ENCODE peak calls at places on chromosome 6, in six cellular contexts. One of them, this sample, is unnamed.

GRCh38 chr6:44960898-44961297 is 367.2 kb upstream of the RUNX2 start:
- DNase-seq in mammary epithelial cell: peak; percentile 69
- DNase-seq in GM23248: peak; percentile 22
- DNase-seq in activated gamma-delta T cell treated with anti-CD3 and anti-CD28 coated beads, Interleukin-2, amount 50 U/mL, for 16 hours: no peak
- DNase-seq in NCI-H1048: no peak
- DNase-seq in NAMALWA: no peak
- DNase-seq in this sample: no peak

GRCh38 chr6:28597217-28597835 is 71.6 kb downstream of the GPX5 start:
- DNase-seq in mammary epithelial cell: peak; percentile 79
- DNase-seq in GM23248: peak; percentile 57
- DNase-seq in activated gamma-delta T cell treated with anti-CD3 and anti-CD28 coated beads, Interleukin-2, amount 50 U/mL, for 16 hours: no peak
- DNase-seq in NCI-H1048: no peak
- DNase-seq in NAMALWA: no peak
- DNase-seq in this sample: no peak

GRCh38 chr6:21438237-21438985 is 155.1 kb upstream of the SOX4 start:
- DNase-seq in mammary epithelial cell: peak; percentile 51
- DNase-seq in GM23248: no peak
- DNase-seq in activated gamma-delta T cell treated with anti-CD3 and anti-CD28 coated beads, Interleukin-2, amount 50 U/mL, for 16 hours: peak; percentile 7
- DNase-seq in NCI-H1048: no peak
- DNase-seq in NAMALWA: peak; percentile 73
- DNase-seq in this sample: no peak

GRCh38 chr6:2579241-2579761 is 171.4 kb downstream of the MYLK4 start:
- DNase-seq in mammary epithelial cell: no peak
- DNase-seq in GM23248: peak; percentile 69
- DNase-seq in activated gamma-delta T cell treated with anti-CD3 and anti-CD28 coated beads, Interleukin-2, amount 50 U/mL, for 16 hours: no peak
- DNase-seq in NCI-H1048: no peak
- DNase-seq in NAMALWA: no peak
- DNase-seq in this sample: no peak

GRCh38 chr6:106253731-106254130 is 71.8 kb downstream of the ATG5 start:
- DNase-seq in mammary epithelial cell: no peak
- DNase-seq in GM23248: peak; percentile 72
- DNase-seq in activated gamma-delta T cell treated with anti-CD3 and anti-CD28 coated beads, Interleukin-2, amount 50 U/mL, for 16 hours: no peak
- DNase-seq in NCI-H1048: no peak
- DNase-seq in NAMALWA: no peak
- DNase-seq in this sample: no peak

GRCh38 chr6:165091121-165091785 is 218.2 kb downstream of the C6orf118 start:
- DNase-seq in mammary epithelial cell: no peak
- DNase-seq in GM23248: peak; percentile 54
- DNase-seq in activated gamma-delta T cell treated with anti-CD3 and anti-CD28 coated beads, Interleukin-2, amount 50 U/mL, for 16 hours: no peak
- DNase-seq in NCI-H1048: no peak
- DNase-seq in NAMALWA: no peak
- DNase-seq in this sample: no peak

GRCh38 chr6:150567823-150568383 is 31.8 kb upstream of the PLEKHG1 start:
- DNase-seq in mammary epithelial cell: peak; percentile 48
- DNase-seq in GM23248: peak; percentile 32
- DNase-seq in activated gamma-delta T cell treated with anti-CD3 and anti-CD28 coated beads, Interleukin-2, amount 50 U/mL, for 16 hours: no peak
- DNase-seq in NCI-H1048: no peak
- DNase-seq in NAMALWA: no peak
- DNase-seq in this sample: no peak

GRCh38 chr6:121590941-121591340 is 155.5 kb downstream of the GJA1 start:
- DNase-seq in mammary epithelial cell: no peak
- DNase-seq in GM23248: no peak
- DNase-seq in activated gamma-delta T cell treated with anti-CD3 and anti-CD28 coated beads, Interleukin-2, amount 50 U/mL, for 16 hours: no peak
- DNase-seq in NCI-H1048: no peak
- DNase-seq in NAMALWA: no peak
- DNase-seq in this sample: no peak

GRCh38 chr6:114085206-114085605 is 114.3 kb upstream of the HDAC2 start:
- DNase-seq in mammary epithelial cell: no peak
- DNase-seq in GM23248: peak; percentile 61
- DNase-seq in activated gamma-delta T cell treated with anti-CD3 and anti-CD28 coated beads, Interleukin-2, amount 50 U/mL, for 16 hours: no peak
- DNase-seq in NCI-H1048: no peak
- DNase-seq in NAMALWA: no peak
- DNase-seq in this sample: no peak

GRCh38 chr6:2766767-2767314 is 1.6 kb downstream of the WRNIP1 start:
- DNase-seq in mammary epithelial cell: no peak
- DNase-seq in GM23248: peak; percentile 68
- DNase-seq in activated gamma-delta T cell treated with anti-CD3 and anti-CD28 coated beads, Interleukin-2, amount 50 U/mL, for 16 hours: no peak
- DNase-seq in NCI-H1048: no peak
- DNase-seq in NAMALWA: peak; percentile 7
- DNase-seq in this sample: no peak

GRCh38 chr6:158654498-158654897 is 4.6 kb downstream of the SYTL3 start:
- DNase-seq in mammary epithelial cell: peak; percentile 20
- DNase-seq in GM23248: peak; percentile 97
- DNase-seq in activated gamma-delta T cell treated with anti-CD3 and anti-CD28 coated beads, Interleukin-2, amount 50 U/mL, for 16 hours: no peak
- DNase-seq in NCI-H1048: no peak
- DNase-seq in NAMALWA: no peak
- DNase-seq in this sample: peak; percentile 49

GRCh38 chr6:39114395-39114706 is 635 bp downstream of the SAYSD1 start:
- DNase-seq in mammary epithelial cell: no peak
- DNase-seq in GM23248: no peak
- DNase-seq in activated gamma-delta T cell treated with anti-CD3 and anti-CD28 coated beads, Interleukin-2, amount 50 U/mL, for 16 hours: no peak
- DNase-seq in NCI-H1048: no peak
- DNase-seq in NAMALWA: no peak
- DNase-seq in this sample: no peak

GRCh38 chr6:145139451-145139850 is 595.9 kb downstream of the EPM2A start:
- DNase-seq in mammary epithelial cell: no peak
- DNase-seq in GM23248: peak; percentile 70
- DNase-seq in activated gamma-delta T cell treated with anti-CD3 and anti-CD28 coated beads, Interleukin-2, amount 50 U/mL, for 16 hours: no peak
- DNase-seq in NCI-H1048: no peak
- DNase-seq in NAMALWA: no peak
- DNase-seq in this sample: no peak

GRCh38 chr6:143158113-143158581 is 97.5 kb downstream of the AIG1 start:
- DNase-seq in mammary epithelial cell: peak; percentile 41
- DNase-seq in GM23248: peak; percentile 50
- DNase-seq in activated gamma-delta T cell treated with anti-CD3 and anti-CD28 coated beads, Interleukin-2, amount 50 U/mL, for 16 hours: no peak
- DNase-seq in NCI-H1048: no peak
- DNase-seq in NAMALWA: no peak
- DNase-seq in this sample: no peak

GRCh38 chr6:86937219-86938079 is at the start of gene HTR1E:
- DNase-seq in mammary epithelial cell: peak; percentile 23
- DNase-seq in GM23248: peak; percentile 48
- DNase-seq in activated gamma-delta T cell treated with anti-CD3 and anti-CD28 coated beads, Interleukin-2, amount 50 U/mL, for 16 hours: no peak
- DNase-seq in NCI-H1048: peak; percentile 34
- DNase-seq in NAMALWA: peak; percentile 55
- DNase-seq in this sample: no peak

GRCh38 chr6:71766796-71767195 is 119.6 kb upstream of the RIMS1 start:
- DNase-seq in mammary epithelial cell: no peak
- DNase-seq in GM23248: no peak
- DNase-seq in activated gamma-delta T cell treated with anti-CD3 and anti-CD28 coated beads, Interleukin-2, amount 50 U/mL, for 16 hours: no peak
- DNase-seq in NCI-H1048: no peak
- DNase-seq in NAMALWA: no peak
- DNase-seq in this sample: no peak

GRCh38 chr6:119985952-119986736 is 636.6 kb upstream of the MAN1A1 start:
- DNase-seq in mammary epithelial cell: peak; percentile 28
- DNase-seq in GM23248: no peak
- DNase-seq in activated gamma-delta T cell treated with anti-CD3 and anti-CD28 coated beads, Interleukin-2, amount 50 U/mL, for 16 hours: no peak
- DNase-seq in NCI-H1048: no peak
- DNase-seq in NAMALWA: no peak
- DNase-seq in this sample: no peak

GRCh38 chr6:21332077-21332476 is 261.5 kb upstream of the SOX4 start:
- DNase-seq in mammary epithelial cell: no peak
- DNase-seq in GM23248: no peak
- DNase-seq in activated gamma-delta T cell treated with anti-CD3 and anti-CD28 coated beads, Interleukin-2, amount 50 U/mL, for 16 hours: no peak
- DNase-seq in NCI-H1048: no peak
- DNase-seq in NAMALWA: no peak
- DNase-seq in this sample: no peak

GRCh38 chr6:75932067-75932466 is 140.4 kb downstream of the IMPG1 start:
- DNase-seq in mammary epithelial cell: no peak
- DNase-seq in GM23248: peak; percentile 20
- DNase-seq in activated gamma-delta T cell treated with anti-CD3 and anti-CD28 coated beads, Interleukin-2, amount 50 U/mL, for 16 hours: no peak
- DNase-seq in NCI-H1048: peak; percentile 44
- DNase-seq in NAMALWA: peak; percentile 52
- DNase-seq in this sample: no peak

GRCh38 chr6:41451515-41452163 is 94.5 kb upstream of the FOXP4 start:
- DNase-seq in mammary epithelial cell: no peak
- DNase-seq in GM23248: peak; percentile 83
- DNase-seq in activated gamma-delta T cell treated with anti-CD3 and anti-CD28 coated beads, Interleukin-2, amount 50 U/mL, for 16 hours: no peak
- DNase-seq in NCI-H1048: no peak
- DNase-seq in NAMALWA: no peak
- DNase-seq in this sample: no peak

GRCh38 chr6:61787998-61788397 is 498.0 kb downstream of the KHDRBS2 start:
- DNase-seq in mammary epithelial cell: no peak
- DNase-seq in GM23248: no peak
- DNase-seq in activated gamma-delta T cell treated with anti-CD3 and anti-CD28 coated beads, Interleukin-2, amount 50 U/mL, for 16 hours: no peak
- DNase-seq in NCI-H1048: no peak
- DNase-seq in NAMALWA: no peak
- DNase-seq in this sample: no peak

GRCh38 chr6:6994796-6995195 is 113.0 kb upstream of the RREB1 start:
- DNase-seq in mammary epithelial cell: no peak
- DNase-seq in GM23248: no peak
- DNase-seq in activated gamma-delta T cell treated with anti-CD3 and anti-CD28 coated beads, Interleukin-2, amount 50 U/mL, for 16 hours: no peak
- DNase-seq in NCI-H1048: no peak
- DNase-seq in NAMALWA: no peak
- DNase-seq in this sample: no peak

GRCh38 chr6:55405474-55406220 is 78.4 kb downstream of the GFRAL start:
- DNase-seq in mammary epithelial cell: no peak
- DNase-seq in GM23248: peak; percentile 54
- DNase-seq in activated gamma-delta T cell treated with anti-CD3 and anti-CD28 coated beads, Interleukin-2, amount 50 U/mL, for 16 hours: no peak
- DNase-seq in NCI-H1048: no peak
- DNase-seq in NAMALWA: no peak
- DNase-seq in this sample: no peak

GRCh38 chr6:170444056-170444505 is 109.0 kb downstream of the PSMB1 start:
- DNase-seq in mammary epithelial cell: no peak
- DNase-seq in GM23248: no peak
- DNase-seq in activated gamma-delta T cell treated with anti-CD3 and anti-CD28 coated beads, Interleukin-2, amount 50 U/mL, for 16 hours: no peak
- DNase-seq in NCI-H1048: no peak
- DNase-seq in NAMALWA: no peak
- DNase-seq in this sample: no peak

GRCh38 chr6:44012078-44012493 is 115.2 kb downstream of the MRPL14 start:
- DNase-seq in mammary epithelial cell: peak; percentile 98
- DNase-seq in GM23248: peak; percentile 89
- DNase-seq in activated gamma-delta T cell treated with anti-CD3 and anti-CD28 coated beads, Interleukin-2, amount 50 U/mL, for 16 hours: no peak
- DNase-seq in NCI-H1048: no peak
- DNase-seq in NAMALWA: no peak
- DNase-seq in this sample: no peak

GRCh38 chr6:81753709-81754678 is 1.5 kb upstream of the TENT5A start:
- DNase-seq in mammary epithelial cell: peak; percentile 36
- DNase-seq in GM23248: peak; percentile 84
- DNase-seq in activated gamma-delta T cell treated with anti-CD3 and anti-CD28 coated beads, Interleukin-2, amount 50 U/mL, for 16 hours: peak; percentile 73
- DNase-seq in NCI-H1048: no peak
- DNase-seq in NAMALWA: no peak
- DNase-seq in this sample: peak; percentile 74